ENCODE peak calls at places on chromosomes 16 and 17, in five cellular contexts. V is CD8-positive, alpha-beta memory T cell; O is MM.1S; I is OCI-LY7; Z is neural progenitor cell. Y is an unnamed sample.
A peak's percentile ranks its signal among the peaks of the same experiment; 100 is the strongest.

GRCh38 chr16:52592216-52592592 is 45.3 kb upstream of the TOX3 start:
- DNase-seq in V (no peak), O (no peak), I (no peak), Z (no peak), Y (no peak)

GRCh38 chr16:46884513-46885293 is 541 bp downstream of the GPT2 start:
- DNase-seq in V (no peak), O (peak; percentile 8), I (peak; percentile 55), Z (peak; percentile 59), Y (no peak)

GRCh38 chr16:11140466-11140865 is 115.5 kb downstream of the SOCS1 start:
- DNase-seq in V (no peak), O (no peak), I (no peak), Z (no peak), Y (no peak)

GRCh38 chr16:19898924-19899604 is 14.4 kb upstream of the GPRC5B start:
- DNase-seq in V (peak; percentile 16), O (peak; percentile 48), I (peak; percentile 45), Z (peak; percentile 72), Y (no peak)

GRCh38 chr17:39676198-39676819 is 8.1 kb downstream of the PNMT start:
- DNase-seq in V (peak; percentile 65), O (no peak), I (peak; percentile 42), Z (no peak), Y (peak; percentile 27)

GRCh38 chr17:82237083-82237745 is 8.4 kb downstream of the SLC16A3 start:
- DNase-seq in V (no peak), O (no peak), I (no peak), Z (no peak), Y (no peak)

GRCh38 chr16:53974484-53975115 is 270.6 kb downstream of the FTO start:
- DNase-seq in V (no peak), O (no peak), I (no peak), Z (no peak), Y (no peak)

GRCh38 chr17:69084911-69085310 is 24.2 kb upstream of the ABCA9 start:
- DNase-seq in V (no peak), O (no peak), I (peak; percentile 55), Z (peak; percentile 68), Y (no peak)

GRCh38 chr17:21294321-21295035 is 10.0 kb downstream of the MAP2K3 start:
- DNase-seq in V (no peak), O (no peak), I (no peak), Z (no peak), Y (no peak)
- H3K4me1 ChIP-seq in V (peaks cover 3% of the 10 kb centered on the region), O (no peaks in the 10 kb centered on the region), I (peaks cover 7% of the 10 kb centered on the region), Z (no peaks in the 10 kb centered on the region), Y (peaks cover under 1% of the 10 kb centered on the region)

DNA sequence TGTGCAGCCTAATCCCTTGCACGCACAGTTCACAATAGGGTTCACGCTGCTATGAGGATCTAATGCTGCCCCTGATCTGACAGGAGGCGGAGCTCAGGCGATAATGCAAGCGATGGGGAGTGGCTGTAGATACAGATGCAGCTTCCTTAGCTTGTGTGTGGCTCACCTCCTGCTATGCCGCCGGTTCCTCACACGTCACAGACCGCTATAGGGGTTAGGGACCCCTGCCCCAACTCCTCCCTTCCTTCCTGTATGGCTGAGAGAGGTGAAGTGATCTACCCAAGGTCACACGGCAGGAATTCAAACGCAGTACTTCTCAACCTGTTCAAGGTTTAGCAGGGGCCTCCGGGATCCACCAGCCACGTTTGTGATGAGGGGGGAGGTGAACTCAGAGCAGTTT is 13.4 kb upstream of the PLLP start:
- DNase-seq in V (peak; percentile 74), O (no peak), I (peak; percentile 67), Z (peak; percentile 20), Y (peak; percentile 58)
- H3K27ac ChIP-seq in V (peak overlapping the region; percentile 60), O (no peak overlapping the region), I (peak overlapping the region; percentile 20), Z (no peak overlapping the region), Y (peak overlapping the region; percentile 30)

DNA sequence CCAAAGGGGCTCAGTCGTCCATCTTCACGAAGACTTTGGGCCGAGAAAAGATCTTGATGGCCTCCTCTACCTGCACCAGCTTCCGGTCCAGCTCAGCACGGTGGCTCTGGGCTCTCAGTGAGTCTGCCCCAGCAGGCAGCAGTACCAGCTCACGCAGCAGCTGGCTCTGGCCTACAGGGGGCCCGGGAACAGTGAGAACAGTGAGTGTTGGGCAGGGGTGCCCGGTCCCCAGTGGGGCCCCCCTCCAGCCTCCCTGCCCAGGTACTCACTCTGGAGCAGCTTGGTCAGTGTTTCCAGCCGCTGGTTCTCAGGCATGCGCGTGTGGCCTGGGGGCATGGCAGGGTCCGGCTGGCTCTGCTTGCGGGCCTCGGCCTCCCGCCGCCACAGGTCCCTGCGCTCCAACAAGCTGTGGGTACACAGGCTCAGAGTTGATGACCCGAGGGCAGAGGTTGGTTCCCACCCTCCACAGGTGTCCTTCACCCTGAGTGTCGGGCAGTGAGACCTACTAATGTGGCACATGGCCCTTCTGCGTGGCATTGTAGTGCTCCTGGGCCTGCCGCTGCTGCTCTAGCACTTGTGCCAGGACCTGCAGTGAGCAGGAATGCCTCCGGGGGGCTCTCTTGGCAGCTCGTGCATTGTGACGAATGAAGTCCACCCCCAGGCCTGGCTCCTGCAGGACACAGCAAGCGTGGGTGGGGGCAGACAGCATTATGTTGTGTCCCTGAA is 2.6 kb downstream of the PARD6A start:
- DNase-seq in V (no peak), O (no peak), I (peak; percentile 35), Z (peak; percentile 55), Y (no peak)
- H3K4me1 ChIP-seq in V (peaks cover 40% of the 10 kb centered on the region), O (peaks cover 28% of the 10 kb centered on the region), I (peaks cover 40% of the 10 kb centered on the region), Z (peaks cover 22% of the 10 kb centered on the region), Y (peaks cover 46% of the 10 kb centered on the region)

GRCh38 chr16:67551972-67552371 is 10.4 kb upstream of the CTCF start:
- DNase-seq in V (no peak), O (peak; percentile 49), I (no peak), Z (no peak), Y (no peak)
- H3K27ac ChIP-seq in V (no peak overlapping the region), O (peak overlapping the region; percentile 90), I (peak overlapping the region; percentile 98), Z (no peak overlapping the region), Y (peak overlapping the region; percentile 34)

GRCh38 chr16:85606920-85607319 is 6.2 kb upstream of the GSE1 start:
- DNase-seq in V (no peak), O (no peak), I (no peak), Z (no peak), Y (no peak)
- H3K4me1 ChIP-seq in V (peaks cover 22% of the 10 kb centered on the region), O (no peaks in the 10 kb centered on the region), I (peaks cover 68% of the 10 kb centered on the region), Z (peaks cover 48% of the 10 kb centered on the region), Y (peaks cover 21% of the 10 kb centered on the region)

DNA sequence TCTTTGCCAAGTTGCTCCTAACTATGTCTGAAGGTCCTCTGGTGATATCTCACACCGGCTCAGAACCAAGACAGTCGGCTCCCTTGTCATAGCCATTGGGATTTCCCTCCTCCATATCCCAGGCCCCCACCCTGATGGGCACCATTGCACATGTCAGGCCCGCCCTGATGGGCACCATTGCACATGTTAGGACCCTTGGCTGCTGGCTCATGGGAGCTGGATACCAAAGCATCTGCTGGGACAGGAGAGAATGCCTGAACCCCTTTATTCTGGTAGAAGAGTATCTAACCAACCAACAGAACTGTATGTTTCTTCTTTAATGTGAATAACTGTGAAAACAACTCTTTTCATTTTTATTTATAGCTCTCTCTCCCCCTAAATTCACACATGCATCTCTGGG is 454.5 kb upstream of the HSBP1 start:
- DNase-seq in V (no peak), O (no peak), I (no peak), Z (no peak), Y (no peak)
- H3K27ac ChIP-seq in V (no peak overlapping the region), O (no peak overlapping the region), I (no peak overlapping the region), Z (no peak overlapping the region), Y (no peak overlapping the region)

GRCh38 chr16:78608305-78608776 is 508.9 kb downstream of the WWOX start:
- DNase-seq in V (no peak), O (no peak), I (no peak), Z (no peak), Y (no peak)
- H3K4me1 ChIP-seq in V (no peaks in the 10 kb centered on the region), O (no peaks in the 10 kb centered on the region), I (no peaks in the 10 kb centered on the region), Z (peaks cover 44% of the 10 kb centered on the region), Y (no peaks in the 10 kb centered on the region)

Y was measured in effector memory CD4-positive, alpha-beta T cell.